ENCODE peak calls at places on chromosomes 4 and X, in ten cellular contexts. M is nephron progenitor cell, L is HCT116, Z is dorsolateral prefrontal cortex, K is cardiac fibroblast, E is right atrium auricular region, W is AG04450, A is ascending aorta, N is WTC11, S is BE2C. B is an unnamed sample.

GRCh38 chr4:5204781-5205180 is 153.5 kb downstream of the STK32B start:
- DNase-seq in M (no peak), E (no peak), W (no peak), N (no peak), Z (no peak), K (peak; percentile 11), L (no peak), A (no peak), S (no peak), B (no peak)

GRCh38 chr4:169268951-169269781 is 1.6 kb downstream of the SH3RF1 start:
- DNase-seq in N (no peak), E (no peak), S (peak; percentile 41), K (peak; percentile 93), Z (no peak), W (peak; percentile 44), L (no peak), A (no peak), M (no peak), B (no peak)

GRCh38 chrX:10017866-10018265 is 50.7 kb downstream of the CLDN34 start:
- DNase-seq in W (no peak), S (no peak), Z (no peak), L (peak; percentile 65), A (no peak), E (no peak), N (no peak), K (peak; percentile 83), M (no peak), B (no peak)

GRCh38 chrX:40099046-40099968 is 1.5 kb upstream of the BCOR start:
- DNase-seq in A (no peak), E (no peak), M (peak; percentile 50), L (no peak), W (no peak), S (peak; percentile 56), K (peak; percentile 23), Z (no peak), N (peak; percentile 64), B (peak; percentile 70)

GRCh38 chr4:27524224-27524623 is 663.6 kb downstream of the STIM2 start:
- DNase-seq in Z (no peak), M (no peak), K (no peak), S (no peak), W (no peak), A (no peak), L (no peak), E (no peak), N (no peak), B (no peak)

GRCh38 chrX:9197231-9197630 is 163.3 kb upstream of the FAM9B start:
- DNase-seq in A (no peak), N (no peak), S (no peak), Z (no peak), L (no peak), K (peak; percentile 36), E (no peak), M (no peak), W (no peak), B (no peak)

GRCh38 chrX:148976571-148976970 is 476.2 kb downstream of the AFF2 start:
- DNase-seq in L (no peak), K (no peak), E (no peak), N (no peak), W (no peak), M (no peak), A (no peak), S (no peak), Z (no peak), B (no peak)

GRCh38 chrX:20454117-20454516 is 187.4 kb upstream of the RPS6KA3 start:
- DNase-seq in A (no peak), M (no peak), W (no peak), K (peak; percentile 30), L (no peak), Z (no peak), E (no peak), N (no peak), S (no peak), B (no peak)

GRCh38 chr4:52714597-52715254 is 36.5 kb downstream of the ERVMER34-1 start:
- DNase-seq in N (no peak), W (no peak), M (no peak), S (no peak), Z (no peak), A (no peak), L (no peak), E (no peak), K (no peak), B (no peak)

GRCh38 chr4:105181259-105181658 is 34.6 kb downstream of the TET2 start:
- DNase-seq in Z (no peak), L (no peak), M (no peak), W (no peak), S (no peak), A (no peak), E (no peak), K (no peak), N (no peak), B (no peak)

GRCh38 chr4:110854021-110854678 is 231.3 kb upstream of the PITX2 start:
- DNase-seq in Z (no peak), L (no peak), W (peak; percentile 39), S (peak; percentile 11), M (no peak), K (peak; percentile 88), N (no peak), E (no peak), A (no peak), B (no peak)

GRCh38 chrX:122220644-122221373 is 963.3 kb upstream of the GRIA3 start:
- DNase-seq in L (no peak), Z (no peak), N (peak; percentile 66), S (no peak), K (no peak), E (no peak), A (no peak), W (no peak), M (no peak), B (no peak)

DNA sequence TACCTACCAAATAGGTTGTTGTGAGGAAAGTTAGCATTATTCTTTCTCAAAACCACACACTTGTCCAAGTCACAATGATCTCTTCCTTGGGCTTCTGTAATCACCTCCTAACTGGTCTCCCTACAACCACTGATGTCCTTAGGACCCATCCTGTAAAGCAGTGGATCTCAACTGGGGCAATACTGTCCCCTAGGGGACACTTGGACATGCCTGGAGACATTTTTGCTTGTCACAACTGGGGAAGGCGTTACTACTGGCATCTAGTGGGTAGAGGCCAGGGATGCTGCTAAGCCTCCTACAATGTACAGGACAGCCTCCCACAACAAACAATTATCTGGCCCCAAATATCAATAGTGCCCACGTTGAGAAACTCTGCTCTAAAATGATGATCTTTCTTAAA is 118.7 kb upstream of the AP1S2 start:
- DNase-seq in K (peak; percentile 48), N (peak; percentile 24), A (no peak), L (peak; percentile 21), M (no peak), Z (peak; percentile 40), W (no peak), E (no peak), S (peak; percentile 26), B (peak; percentile 10)
- TF ChIP-seq CTCF in K (peak; percentile 41), N (no peak), A (peak; percentile 26), L (peak; percentile 66), M (peak; percentile 48), Z (peak; percentile 66), W (peak; percentile 17), E (peak; percentile 12), S (peak; percentile 65), B (no peak)

GRCh38 chr4:137981277-137981676 is 260.9 kb downstream of the SLC7A11 start:
- DNase-seq in N (no peak), S (no peak), K (peak; percentile 62), E (no peak), L (peak; percentile 31), M (no peak), Z (no peak), A (no peak), W (no peak), B (no peak)
- TF ChIP-seq CTCF in N (no peak), S (peak; percentile 20), K (peak; percentile 11), E (no peak), L (no peak), M (no peak), Z (no peak), A (no peak), W (no peak), B (no peak)

GRCh38 chrX:7060444-7060843 is 87.1 kb upstream of the STS start:
- DNase-seq in W (no peak), K (no peak), E (no peak), Z (no peak), S (no peak), N (no peak), A (no peak), M (no peak), L (no peak), B (no peak)

GRCh38 chrX:7052541-7052940 is 95.0 kb upstream of the STS start:
- DNase-seq in W (no peak), L (no peak), Z (no peak), K (no peak), A (no peak), M (no peak), N (no peak), E (no peak), S (no peak), B (no peak)

GRCh38 chrX:7054219-7055206 is 93.0 kb upstream of the STS start:
- DNase-seq in Z (no peak), E (no peak), L (no peak), A (no peak), W (no peak), M (no peak), S (no peak), N (no peak), K (peak; percentile 15), B (no peak)

GRCh38 chrX:7059214-7059838 is 88.2 kb upstream of the STS start:
- DNase-seq in E (no peak), S (no peak), K (no peak), Z (no peak), M (no peak), A (no peak), W (no peak), L (no peak), N (no peak), B (peak; percentile 41)

DNA sequence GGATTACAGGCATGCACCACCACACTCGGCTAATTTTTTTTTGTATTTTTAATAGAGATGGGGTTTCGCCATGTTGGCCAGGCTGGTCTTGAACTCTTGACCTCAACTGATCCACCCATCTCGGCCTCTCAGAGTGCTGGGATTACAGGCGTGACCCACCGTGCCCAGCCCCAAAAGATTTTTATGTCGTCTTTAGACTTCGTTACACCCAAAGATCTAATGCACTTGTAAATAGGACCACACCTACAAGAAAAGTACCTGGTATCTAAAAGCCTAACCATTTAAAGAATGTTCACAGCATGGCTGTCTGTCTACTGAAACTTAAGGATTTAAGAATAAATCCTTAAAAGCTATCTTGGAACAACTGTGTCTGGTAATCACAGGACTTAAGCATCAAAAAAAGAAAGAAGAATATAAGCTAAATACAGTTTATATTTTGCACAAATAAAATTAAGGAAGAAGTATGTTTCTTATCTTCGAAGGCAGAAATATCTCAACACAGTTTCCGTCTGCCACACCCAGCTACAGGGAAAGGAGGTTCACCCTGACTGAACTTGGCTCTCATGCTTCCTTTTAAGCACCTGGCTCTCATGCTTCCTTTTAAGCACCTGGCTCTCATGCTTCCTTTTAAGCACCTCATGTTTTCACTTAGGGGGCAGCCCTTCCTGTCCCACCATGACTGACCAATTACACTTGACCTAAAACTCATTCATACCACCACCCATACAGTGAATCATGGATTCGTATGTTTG is 92.0 kb upstream of the STS start:
- DNase-seq in E (no peak), L (no peak), N (no peak), S (no peak), M (no peak), K (no peak), Z (no peak), W (no peak), A (no peak), B (no peak)
- TF ChIP-seq CTCF in E (no peak), L (no peak), N (no peak), S (no peak), M (no peak), K (no peak), Z (no peak), W (no peak), A (no peak), B (no peak)

GRCh38 chr4:75490155-75490554 is 24.0 kb downstream of the RCHY1 start:
- DNase-seq in W (peak; percentile 7), S (no peak), M (no peak), L (no peak), A (no peak), N (no peak), K (peak; percentile 62), Z (no peak), E (no peak), B (no peak)
- TF ChIP-seq CTCF in W (peak; percentile 40), S (peak; percentile 31), M (peak; percentile 11), L (no peak), A (peak; percentile 52), N (no peak), K (peak; percentile 4), Z (peak; percentile 69), E (no peak), B (no peak)